ENCODE peak calls at places on chromosomes 16 and 17, in six cellular contexts. N is uterus, R is epithelial cell of proximal tubule, P is BJ, X is WERI-Rb-1, T is ascending aorta. H is an unnamed sample.

GRCh38 chr16:1145383-1146100 is 7.4 kb upstream of the CACNA1H start:
- DNase-seq in N (no peak), R (no peak), P (no peak), X (no peak), T (no peak), H (peak; percentile 86)

GRCh38 chr16:13573903-13574302 is 346.1 kb upstream of the ERCC4 start:
- DNase-seq in N (no peak), R (no peak), P (no peak), X (no peak), T (no peak), H (no peak)

GRCh38 chr16:83312015-83312734 is 495.6 kb upstream of the HSBP1 start:
- DNase-seq in N (no peak), R (no peak), P (no peak), X (no peak), T (no peak), H (no peak)

GRCh38 chr17:16456770-16457316 is 35.1 kb downstream of the LRRC75A start:
- DNase-seq in N (no peak), R (no peak), P (no peak), X (no peak), T (no peak), H (no peak)

GRCh38 chr17:43952724-43953666 is 745 bp downstream of the PYY start:
- DNase-seq in N (no peak), R (no peak), P (no peak), X (no peak), T (no peak), H (peak; percentile 99)

GRCh38 chr17:4187076-4187475 is 44.1 kb downstream of the CYB5D2 start:
- DNase-seq in N (peak; percentile 58), R (no peak), P (no peak), X (no peak), T (no peak), H (peak; percentile 77)

GRCh38 chr16:27470567-27471431 is 68.8 kb downstream of the IL21R start:
- DNase-seq in N (no peak), R (no peak), P (peak; percentile 17), X (no peak), T (no peak), H (no peak)

GRCh38 chr16:17335826-17336492 is 134.8 kb downstream of the XYLT1 start:
- DNase-seq in N (peak; percentile 53), R (no peak), P (no peak), X (no peak), T (no peak), H (no peak)

GRCh38 chr17:19546289-19547065 is 12.8 kb downstream of the SLC47A1 start:
- DNase-seq in N (no peak), R (no peak), P (no peak), X (no peak), T (no peak), H (no peak)

GRCh38 chr17:55743103-55743679 is 7.7 kb upstream of the PCTP start:
- DNase-seq in N (no peak), R (no peak), P (no peak), X (no peak), T (no peak), H (no peak)

GRCh38 chr16:17590711-17591654 is 120.2 kb upstream of the XYLT1 start:
- DNase-seq in N (no peak), R (no peak), P (no peak), X (no peak), T (no peak), H (no peak)

GRCh38 chr16:1134776-1135458 is 18.0 kb upstream of the CACNA1H start:
- DNase-seq in N (no peak), R (no peak), P (no peak), X (no peak), T (no peak), H (peak; percentile 68)

GRCh38 chr17:3919123-3919624 is 2.9 kb upstream of the P2RX1 start:
- DNase-seq in N (peak; percentile 54), R (no peak), P (no peak), X (no peak), T (peak; percentile 81), H (peak; percentile 56)

GRCh38 chr16:81515721-81516120 is 71.1 kb downstream of the CMIP start:
- DNase-seq in N (no peak), R (no peak), P (no peak), X (no peak), T (no peak), H (no peak)

GRCh38 chr17:979211-979538 is 401 bp downstream of the NXN start:
- DNase-seq in N (no peak), R (no peak), P (no peak), X (no peak), T (no peak), H (no peak)

GRCh38 chr16:75248536-75249380 is 2.7 kb downstream of the BCAR1 start:
- DNase-seq in N (no peak), R (no peak), P (no peak), X (no peak), T (no peak), H (no peak)

GRCh38 chr17:41442772-41443171 is 2.0 kb upstream of the KRT38 start:
- DNase-seq in N (no peak), R (no peak), P (peak; percentile 70), X (no peak), T (no peak), H (no peak)

GRCh38 chr16:24721830-24722238 is 7.6 kb upstream of the TNRC6A start:
- DNase-seq in N (no peak), R (no peak), P (no peak), X (no peak), T (no peak), H (no peak)

GRCh38 chr17:56478836-56479447 is 114.6 kb upstream of the NOG start:
- DNase-seq in N (no peak), R (no peak), P (no peak), X (peak; percentile 24), T (no peak), H (peak; percentile 30)

GRCh38 chr16:84194470-84195200 is 3.7 kb downstream of the ADAD2 start:
- DNase-seq in N (no peak), R (no peak), P (no peak), X (no peak), T (no peak), H (peak; percentile 60)

GRCh38 chr17:21199311-21199710 is 14.7 kb downstream of the TMEM11 start:
- DNase-seq in N (no peak), R (no peak), P (peak; percentile 83), X (peak; percentile 66), T (no peak), H (peak; percentile 80)

GRCh38 chr16:56995136-56995805 is 5.9 kb downstream of the NLRC5 start:
- DNase-seq in N (peak; percentile 1), R (no peak), P (no peak), X (no peak), T (no peak), H (no peak)
- H3K4me3 ChIP-seq in N (no peak overlapping the region), R (no peak overlapping the region), P (no peak overlapping the region), X (no peak overlapping the region), T (no peak overlapping the region), H (no peak overlapping the region)

DNA sequence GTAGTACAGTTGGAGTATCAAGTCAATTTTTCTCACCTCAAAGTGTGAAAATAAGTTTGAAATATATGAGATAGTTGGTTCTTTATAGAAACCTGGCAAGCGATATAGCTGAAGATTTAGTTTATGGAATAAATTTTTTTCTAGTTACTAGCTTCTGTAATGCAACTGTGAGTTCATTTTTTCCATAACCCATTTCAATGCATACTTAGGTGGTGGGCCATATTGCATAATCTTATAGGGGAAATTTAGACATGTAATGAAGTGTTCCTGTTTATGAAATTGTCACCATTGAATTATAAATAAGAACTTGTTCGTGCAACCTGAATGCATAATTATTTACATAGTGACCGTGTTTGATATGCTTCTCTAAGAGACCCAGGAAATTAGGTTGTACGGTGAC is 9.0 kb downstream of the MOSMO start:
- DNase-seq in N (no peak), R (no peak), P (no peak), X (no peak), T (no peak), H (no peak)
- H3K4me3 ChIP-seq in N (no peak overlapping the region), R (no peak overlapping the region), P (no peak overlapping the region), X (no peak overlapping the region), T (no peak overlapping the region), H (no peak overlapping the region)

GRCh38 chr17:78714534-78714933 is 67.5 kb downstream of the CYTH1 start:
- DNase-seq in N (no peak), R (no peak), P (no peak), X (no peak), T (no peak), H (no peak)

GRCh38 chr17:78715876-78716275 is 66.2 kb downstream of the CYTH1 start:
- DNase-seq in N (no peak), R (no peak), P (no peak), X (no peak), T (no peak), H (no peak)

GRCh38 chr17:78716292-78716691 is 65.8 kb downstream of the CYTH1 start:
- DNase-seq in N (no peak), R (no peak), P (no peak), X (no peak), T (no peak), H (no peak)

GRCh38 chr17:78716814-78717393 is 65.2 kb downstream of the CYTH1 start:
- DNase-seq in N (peak; percentile 56), R (no peak), P (no peak), X (peak; percentile 74), T (peak; percentile 74), H (peak; percentile 71)

DNA sequence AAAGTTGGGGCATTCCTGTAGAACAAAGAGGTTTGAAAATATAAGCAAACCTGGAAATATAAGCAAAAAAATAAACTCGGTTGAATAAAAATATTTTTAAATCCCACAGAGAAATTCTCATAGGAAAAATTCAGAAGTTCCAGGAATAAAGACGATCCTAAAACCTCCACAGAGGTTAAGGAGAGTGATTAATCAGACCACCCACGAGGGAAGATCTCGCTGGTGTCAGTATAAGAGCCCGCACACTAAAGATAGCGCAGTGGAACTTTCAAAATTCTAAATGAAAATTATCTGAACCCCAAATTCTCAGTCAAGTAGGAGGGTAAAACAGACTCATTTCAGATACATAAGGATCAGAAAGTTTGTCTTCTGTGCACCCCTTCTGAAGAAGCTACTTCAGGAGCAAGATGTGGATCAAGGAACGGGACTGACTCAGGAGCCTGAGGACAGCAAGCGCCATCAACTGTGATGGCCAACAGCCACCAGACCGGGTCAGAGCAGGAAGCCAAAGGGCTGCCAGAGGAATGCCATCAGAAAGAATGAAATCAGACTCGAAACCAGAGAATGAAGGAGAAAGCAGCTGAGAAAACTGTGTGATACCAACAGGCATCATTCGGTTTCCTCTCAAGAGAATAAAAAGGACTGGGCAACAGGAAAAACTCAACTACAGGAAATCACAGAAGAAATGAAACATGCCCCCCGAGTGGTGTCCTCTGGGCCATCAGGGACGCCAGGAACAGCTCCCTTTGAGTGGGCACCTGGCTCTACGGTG is 66.9 kb downstream of the CYTH1 start:
- DNase-seq in N (no peak), R (no peak), P (no peak), X (no peak), T (no peak), H (no peak)
- H3K4me3 ChIP-seq in N (no peak overlapping the region), R (no peak overlapping the region), P (no peak overlapping the region), X (no peak overlapping the region), T (no peak overlapping the region), H (no peak overlapping the region)

DNA sequence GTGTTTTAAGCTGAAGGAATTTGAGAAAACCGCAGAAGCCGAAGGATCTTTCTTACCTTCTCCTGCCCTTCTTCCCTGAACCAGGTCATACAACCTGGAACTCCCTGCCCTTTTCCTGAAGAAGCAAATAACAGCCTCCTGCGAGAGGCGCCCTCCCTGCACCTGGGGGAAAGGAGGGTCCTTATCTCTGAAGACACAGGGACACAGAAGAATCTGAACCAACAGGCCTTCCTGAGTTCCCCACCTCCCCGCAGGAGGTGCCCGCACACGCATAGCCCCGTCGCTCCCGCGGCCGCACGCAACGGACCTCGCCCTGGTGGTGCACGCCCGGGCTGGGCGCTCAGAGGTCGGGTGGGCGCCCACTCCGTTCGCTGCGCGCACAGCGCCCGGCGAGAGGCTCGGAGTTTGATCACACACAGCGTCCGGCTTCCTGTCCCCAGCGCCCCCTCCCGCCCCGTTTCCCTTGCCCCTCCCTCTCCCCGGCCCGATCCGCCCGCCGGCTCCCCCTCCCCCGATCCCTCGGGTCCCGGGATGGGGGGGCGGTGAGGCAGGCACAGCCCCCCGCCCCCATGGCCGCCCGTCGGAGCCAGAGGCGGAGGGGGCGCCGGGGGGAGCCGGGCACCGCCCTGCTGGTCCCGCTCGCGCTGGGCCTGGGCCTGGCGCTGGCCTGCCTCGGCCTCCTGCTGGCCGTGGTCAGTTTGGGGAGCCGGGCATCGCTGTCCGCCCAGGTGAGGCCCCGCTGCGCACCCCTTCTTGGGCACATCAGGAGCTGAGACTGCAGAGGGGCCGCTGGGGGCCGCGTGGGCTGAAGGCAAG is at the start of gene TNFSF12:
- DNase-seq in N (peak; percentile 66), R (no peak), P (no peak), X (peak; percentile 51), T (peak; percentile 81), H (peak; percentile 92)
- H3K4me3 ChIP-seq in N (peak within 1 kb of the TSS; percentile 88), R (peak within 1 kb of the TSS; percentile 78), P (peak within 1 kb of the TSS; percentile 68), X (peak within 1 kb of the TSS; percentile 60), T (peak within 1 kb of the TSS; percentile 74), H (peak within 1 kb of the TSS; percentile 71)

H was measured in H7.